ENCODE peak calls at places on chromosome 6, in four cellular contexts. One of them, this sample, is unnamed.

GRCh38 chr6:52024451-52025068 is 62.9 kb downstream of the PKHD1 start:
- DNase-seq in CD8-positive, alpha-beta T cell: no peak
- DNase-seq in mammary epithelial cell: no peak
- DNase-seq in CD4-positive, alpha-beta T cell: no peak
- DNase-seq in this sample: no peak

GRCh38 chr6:78400076-78400475 is 467.3 kb upstream of the IRAK1BP1 start:
- DNase-seq in CD4-positive, alpha-beta T cell: no peak
- DNase-seq in CD8-positive, alpha-beta T cell: no peak
- DNase-seq in mammary epithelial cell: no peak
- DNase-seq in this sample: no peak

GRCh38 chr6:111069722-111070406 is 17.4 kb upstream of the SLC16A10 start:
- DNase-seq in CD4-positive, alpha-beta T cell: no peak
- DNase-seq in CD8-positive, alpha-beta T cell: no peak
- DNase-seq in mammary epithelial cell: no peak
- DNase-seq in this sample: no peak

GRCh38 chr6:19605624-19606023 is 231.5 kb upstream of the ID4 start:
- DNase-seq in mammary epithelial cell: no peak
- DNase-seq in CD4-positive, alpha-beta T cell: no peak
- DNase-seq in CD8-positive, alpha-beta T cell: no peak
- DNase-seq in this sample: no peak

GRCh38 chr6:106257195-106257594 is 68.4 kb downstream of the ATG5 start:
- DNase-seq in mammary epithelial cell: peak
- DNase-seq in CD8-positive, alpha-beta T cell: no peak
- DNase-seq in CD4-positive, alpha-beta T cell: no peak
- DNase-seq in this sample: no peak

GRCh38 chr6:131125431-131125830 is 9.8 kb upstream of the AKAP7 start:
- DNase-seq in CD4-positive, alpha-beta T cell: no peak
- DNase-seq in mammary epithelial cell: no peak
- DNase-seq in CD8-positive, alpha-beta T cell: no peak
- DNase-seq in this sample: no peak

GRCh38 chr6:100050550-100050949 is 56.5 kb upstream of the MCHR2 start:
- DNase-seq in mammary epithelial cell: no peak
- DNase-seq in CD8-positive, alpha-beta T cell: no peak
- DNase-seq in CD4-positive, alpha-beta T cell: no peak
- DNase-seq in this sample: no peak

GRCh38 chr6:42394151-42394550 is 57.6 kb downstream of the TRERF1 start:
- DNase-seq in mammary epithelial cell: no peak
- DNase-seq in CD8-positive, alpha-beta T cell: no peak
- DNase-seq in CD4-positive, alpha-beta T cell: no peak
- DNase-seq in this sample: no peak

GRCh38 chr6:130717657-130718056 is 109.5 kb upstream of the SMLR1 start:
- DNase-seq in mammary epithelial cell: no peak
- DNase-seq in CD4-positive, alpha-beta T cell: no peak
- DNase-seq in CD8-positive, alpha-beta T cell: no peak
- DNase-seq in this sample: no peak

GRCh38 chr6:13924949-13925881 is at the start of gene RNF182:
- DNase-seq in CD4-positive, alpha-beta T cell: no peak
- DNase-seq in mammary epithelial cell: no peak
- DNase-seq in CD8-positive, alpha-beta T cell: peak
- DNase-seq in this sample: no peak

GRCh38 chr6:24140572-24140971 is 14.6 kb downstream of the NRSN1 start:
- DNase-seq in CD4-positive, alpha-beta T cell: no peak
- DNase-seq in mammary epithelial cell: no peak
- DNase-seq in CD8-positive, alpha-beta T cell: no peak
- DNase-seq in this sample: peak

GRCh38 chr6:158799051-158799792 is 19.9 kb downstream of the EZR start:
- DNase-seq in CD8-positive, alpha-beta T cell: peak
- DNase-seq in mammary epithelial cell: no peak
- DNase-seq in CD4-positive, alpha-beta T cell: no peak
- DNase-seq in this sample: no peak

GRCh38 chr6:161630674-161631073 is 356.8 kb upstream of the AGPAT4 start:
- DNase-seq in mammary epithelial cell: no peak
- DNase-seq in CD8-positive, alpha-beta T cell: no peak
- DNase-seq in CD4-positive, alpha-beta T cell: no peak
- DNase-seq in this sample: no peak

GRCh38 chr6:135974416-135974815 is 122.9 kb downstream of the PDE7B start:
- DNase-seq in mammary epithelial cell: no peak
- DNase-seq in CD4-positive, alpha-beta T cell: no peak
- DNase-seq in CD8-positive, alpha-beta T cell: no peak
- DNase-seq in this sample: no peak

GRCh38 chr6:97052152-97052787 is 127.7 kb downstream of the KLHL32 start:
- DNase-seq in CD4-positive, alpha-beta T cell: no peak
- DNase-seq in CD8-positive, alpha-beta T cell: no peak
- DNase-seq in mammary epithelial cell: no peak
- DNase-seq in this sample: peak

GRCh38 chr6:90466191-90466940 is 120.5 kb downstream of the MAP3K7 start:
- DNase-seq in mammary epithelial cell: peak
- DNase-seq in CD8-positive, alpha-beta T cell: no peak
- DNase-seq in CD4-positive, alpha-beta T cell: no peak
- DNase-seq in this sample: no peak

DNA sequence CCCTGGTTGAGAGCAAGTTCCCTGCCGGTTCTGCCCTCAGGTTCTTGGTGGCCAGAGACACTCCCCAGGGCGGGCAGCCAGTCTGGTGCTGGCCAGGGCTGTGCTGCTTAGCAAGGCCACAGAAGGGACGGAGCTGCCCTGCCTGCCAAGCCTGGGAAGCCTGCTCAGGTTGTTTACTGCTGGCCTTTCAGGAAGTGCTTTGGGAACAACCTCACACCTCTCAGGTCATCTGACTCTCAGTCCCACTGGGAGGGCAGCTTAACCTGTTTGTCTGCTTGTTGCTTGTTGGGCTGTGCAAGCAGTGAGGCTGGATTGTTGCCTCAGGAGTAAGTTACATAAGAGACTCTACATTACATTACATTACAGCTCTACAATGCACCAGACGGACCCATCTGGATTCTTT is 75.8 kb upstream of the AFDN start:
- DNase-seq in CD4-positive, alpha-beta T cell: no peak
- DNase-seq in CD8-positive, alpha-beta T cell: no peak
- DNase-seq in mammary epithelial cell: peak
- DNase-seq in this sample: peak
- H3K27ac ChIP-seq in CD4-positive, alpha-beta T cell: no peak
- H3K27ac ChIP-seq in CD8-positive, alpha-beta T cell: no peak
- H3K27ac ChIP-seq in mammary epithelial cell: no peak
- H3K27ac ChIP-seq in this sample: no peak

GRCh38 chr6:7115452-7116223 is 7.9 kb downstream of the RREB1 start:
- DNase-seq in CD4-positive, alpha-beta T cell: no peak
- DNase-seq in mammary epithelial cell: no peak
- DNase-seq in CD8-positive, alpha-beta T cell: no peak
- DNase-seq in this sample: no peak

GRCh38 chr6:7121704-7122241 is 14.0 kb downstream of the RREB1 start:
- DNase-seq in CD4-positive, alpha-beta T cell: no peak
- DNase-seq in mammary epithelial cell: no peak
- DNase-seq in CD8-positive, alpha-beta T cell: no peak
- DNase-seq in this sample: no peak

GRCh38 chr6:7122684-7123083 is 14.9 kb downstream of the RREB1 start:
- DNase-seq in CD8-positive, alpha-beta T cell: no peak
- DNase-seq in mammary epithelial cell: no peak
- DNase-seq in CD4-positive, alpha-beta T cell: no peak
- DNase-seq in this sample: no peak

GRCh38 chr6:7114744-7115451 is 7.1 kb downstream of the RREB1 start:
- DNase-seq in CD8-positive, alpha-beta T cell: no peak
- DNase-seq in CD4-positive, alpha-beta T cell: no peak
- DNase-seq in mammary epithelial cell: no peak
- DNase-seq in this sample: no peak

GRCh38 chr6:7119272-7119801 is 11.6 kb downstream of the RREB1 start:
- DNase-seq in CD4-positive, alpha-beta T cell: no peak
- DNase-seq in mammary epithelial cell: no peak
- DNase-seq in CD8-positive, alpha-beta T cell: no peak
- DNase-seq in this sample: no peak
- H3K27ac ChIP-seq in CD4-positive, alpha-beta T cell: no peak
- H3K27ac ChIP-seq in mammary epithelial cell: no peak
- H3K27ac ChIP-seq in CD8-positive, alpha-beta T cell: no peak
- H3K27ac ChIP-seq in this sample: no peak

DNA sequence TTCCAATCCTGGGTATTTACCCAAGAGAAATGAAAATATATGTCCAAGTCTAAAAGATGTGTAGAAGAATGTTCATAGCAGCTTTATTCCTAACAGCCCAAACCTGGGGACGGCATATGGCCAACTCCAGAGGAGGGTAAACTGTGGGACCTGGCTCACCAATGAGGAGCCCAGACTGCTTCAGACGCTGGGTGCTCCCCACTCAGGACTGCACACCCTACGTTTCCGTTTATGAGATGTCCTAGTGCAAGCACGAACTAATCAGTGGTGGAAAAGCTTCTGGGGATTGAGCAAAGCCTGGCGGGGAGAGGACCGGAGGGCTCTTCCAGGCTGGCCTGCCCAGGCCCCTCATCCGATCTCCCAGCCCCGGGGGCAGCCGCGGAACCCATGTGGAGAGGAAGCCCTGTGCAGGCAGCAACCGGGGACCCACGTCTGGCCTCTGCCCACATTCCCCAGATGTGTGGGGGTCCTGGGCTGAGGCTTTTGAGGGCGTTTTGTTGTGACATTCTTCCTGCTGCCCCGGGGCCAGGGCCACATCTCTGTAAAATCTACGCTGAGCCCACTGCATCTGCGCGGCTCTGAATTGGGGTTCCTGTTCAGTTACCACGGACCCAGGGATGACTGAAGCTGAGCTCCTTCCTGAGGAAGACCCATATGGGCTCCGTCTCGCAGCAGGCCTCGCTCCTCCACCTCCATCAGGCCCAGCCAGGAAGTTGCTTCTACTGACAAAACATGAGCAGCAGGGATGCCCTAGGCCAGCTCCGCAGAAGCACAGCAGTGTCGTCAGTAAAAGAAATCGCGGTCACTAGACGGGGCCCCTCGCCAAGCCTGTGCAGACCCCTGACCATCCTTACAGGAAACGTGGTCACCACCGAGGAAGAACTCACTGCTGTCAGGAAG is 188.0 kb downstream of the DLL1 start:
- DNase-seq in mammary epithelial cell: no peak
- DNase-seq in CD4-positive, alpha-beta T cell: peak
- DNase-seq in CD8-positive, alpha-beta T cell: no peak
- DNase-seq in this sample: no peak
- H3K27ac ChIP-seq in mammary epithelial cell: no peak
- H3K27ac ChIP-seq in CD4-positive, alpha-beta T cell: no peak
- H3K27ac ChIP-seq in CD8-positive, alpha-beta T cell: peak
- H3K27ac ChIP-seq in this sample: no peak

GRCh38 chr6:3850451-3851203 is 1.5 kb downstream of the FAM50B start:
- DNase-seq in CD4-positive, alpha-beta T cell: no peak
- DNase-seq in mammary epithelial cell: no peak
- DNase-seq in CD8-positive, alpha-beta T cell: peak
- DNase-seq in this sample: no peak

GRCh38 chr6:3848380-3848779 is 793 bp upstream of the FAM50B start:
- DNase-seq in CD8-positive, alpha-beta T cell: no peak
- DNase-seq in mammary epithelial cell: peak
- DNase-seq in CD4-positive, alpha-beta T cell: no peak
- DNase-seq in this sample: no peak

GRCh38 chr6:3848925-3849605 is at the start of gene FAM50B:
- DNase-seq in CD4-positive, alpha-beta T cell: peak
- DNase-seq in CD8-positive, alpha-beta T cell: peak
- DNase-seq in mammary epithelial cell: peak
- DNase-seq in this sample: peak

GRCh38 chr6:3849681-3850450 is 693 bp downstream of the FAM50B start:
- DNase-seq in mammary epithelial cell: no peak
- DNase-seq in CD8-positive, alpha-beta T cell: no peak
- DNase-seq in CD4-positive, alpha-beta T cell: no peak
- DNase-seq in this sample: no peak

GRCh38 chr6:3847521-3847920 is 1.7 kb upstream of the FAM50B start:
- DNase-seq in CD4-positive, alpha-beta T cell: no peak
- DNase-seq in CD8-positive, alpha-beta T cell: no peak
- DNase-seq in mammary epithelial cell: no peak
- DNase-seq in this sample: no peak
- H3K27ac ChIP-seq in CD4-positive, alpha-beta T cell: no peak
- H3K27ac ChIP-seq in CD8-positive, alpha-beta T cell: no peak
- H3K27ac ChIP-seq in mammary epithelial cell: no peak
- H3K27ac ChIP-seq in this sample: peak

DNA sequence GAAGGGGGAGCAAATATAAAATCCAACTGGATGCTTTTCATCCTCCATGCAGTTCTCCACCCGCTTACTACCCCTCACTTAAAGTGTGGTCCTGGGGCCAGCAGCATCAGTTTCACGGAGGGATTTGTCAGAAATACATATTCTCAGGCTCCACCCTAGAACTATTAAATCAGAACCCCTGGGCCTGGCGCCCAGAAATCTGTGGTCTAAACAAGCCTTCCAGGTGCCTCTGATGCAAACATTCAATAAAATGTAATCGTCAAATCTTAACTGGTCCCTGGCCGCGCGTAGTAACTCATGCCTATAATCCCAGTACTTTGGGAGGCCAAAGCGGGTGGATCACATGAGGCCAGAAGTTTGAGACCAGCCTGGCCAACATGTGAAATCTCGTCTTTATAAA is 47.7 kb downstream of the ATXN1 start:
- DNase-seq in CD8-positive, alpha-beta T cell: no peak
- DNase-seq in CD4-positive, alpha-beta T cell: no peak
- DNase-seq in mammary epithelial cell: no peak
- DNase-seq in this sample: no peak
- H3K27ac ChIP-seq in CD8-positive, alpha-beta T cell: no peak
- H3K27ac ChIP-seq in CD4-positive, alpha-beta T cell: no peak
- H3K27ac ChIP-seq in mammary epithelial cell: peak
- H3K27ac ChIP-seq in this sample: no peak

GRCh38 chr6:75205776-75206334 is at the start of gene COL12A1:
- DNase-seq in CD4-positive, alpha-beta T cell: no peak
- DNase-seq in CD8-positive, alpha-beta T cell: no peak
- DNase-seq in mammary epithelial cell: peak
- DNase-seq in this sample: peak

GRCh38 chr6:75204222-75204958 is 1.5 kb downstream of the COL12A1 start:
- DNase-seq in CD4-positive, alpha-beta T cell: no peak
- DNase-seq in CD8-positive, alpha-beta T cell: peak
- DNase-seq in mammary epithelial cell: peak
- DNase-seq in this sample: peak

GRCh38 chr6:75206338-75207210 is 721 bp upstream of the COL12A1 start:
- DNase-seq in CD4-positive, alpha-beta T cell: no peak
- DNase-seq in mammary epithelial cell: no peak
- DNase-seq in CD8-positive, alpha-beta T cell: no peak
- DNase-seq in this sample: no peak

GRCh38 chr6:75203721-75204120 is 2.1 kb downstream of the COL12A1 start:
- DNase-seq in CD4-positive, alpha-beta T cell: no peak
- DNase-seq in mammary epithelial cell: no peak
- DNase-seq in CD8-positive, alpha-beta T cell: no peak
- DNase-seq in this sample: no peak

DNA sequence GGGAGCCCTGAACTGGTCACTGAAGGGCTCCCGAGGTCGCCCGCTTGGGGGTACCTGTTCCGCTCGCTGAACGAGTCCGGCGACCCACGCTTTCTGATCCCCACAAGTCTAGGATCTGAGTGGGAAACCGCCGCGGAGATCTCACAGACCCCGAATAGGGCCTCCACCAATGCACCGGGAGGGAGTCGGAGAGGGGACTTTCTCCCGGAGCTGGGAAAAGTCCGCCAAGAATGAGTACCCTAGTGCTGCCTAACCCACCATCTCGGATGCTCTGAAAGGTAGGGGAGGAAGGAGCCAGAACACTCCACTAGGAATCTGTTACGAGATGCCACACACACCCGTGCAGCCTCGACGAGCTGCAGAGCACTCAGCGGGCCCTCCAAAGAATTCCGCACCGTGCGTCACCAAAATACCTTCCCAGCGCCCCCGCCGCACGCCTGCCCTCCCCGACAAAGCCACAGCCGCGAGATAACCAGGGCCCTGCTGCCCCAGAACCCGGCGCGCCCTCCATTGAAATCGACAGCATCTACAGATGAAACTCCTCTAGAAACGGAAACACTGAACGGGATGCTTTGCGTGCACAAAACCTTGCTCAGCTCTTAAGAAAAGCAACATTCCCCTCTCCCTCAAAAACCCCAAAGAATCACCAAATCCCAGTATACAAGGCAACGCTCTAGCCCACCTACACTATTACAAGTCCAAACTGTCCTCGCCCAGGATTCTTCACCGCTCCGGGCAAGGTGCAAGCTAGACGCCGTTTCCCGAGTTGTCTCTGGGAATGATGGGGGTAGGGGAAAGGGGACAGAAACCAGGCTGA is 686 bp downstream of the COL12A1 start:
- DNase-seq in CD8-positive, alpha-beta T cell: peak
- DNase-seq in mammary epithelial cell: peak
- DNase-seq in CD4-positive, alpha-beta T cell: no peak
- DNase-seq in this sample: no peak
- H3K27ac ChIP-seq in CD8-positive, alpha-beta T cell: no peak
- H3K27ac ChIP-seq in mammary epithelial cell: peak
- H3K27ac ChIP-seq in CD4-positive, alpha-beta T cell: no peak
- H3K27ac ChIP-seq in this sample: no peak